ENCODE peak calls at places on chromosomes 16 and 17, in ten cellular contexts. F is fibroblast of pulmonary artery; B is H9; D is activated T-cell treated with anti-CD3 and anti-CD28 coated beads, Interleukin-2, amount 50 U/mL, for 4 hours; U is GM18507; Q is H54; C is omental fat pad; X is H7; R is fibroblast of lung; I is activated CD8-positive, alpha-beta memory T cell treated with anti-CD3 and anti-CD28 coated beads, Interleukin-2, amount 50 U/mL, for 48 hours. Y is an unnamed sample.

GRCh38 chr16:14180431-14181059 is 109.4 kb downstream of the MRTFB start:
- DNase-seq in Q (no peak), X (no peak), I (no peak), D (no peak), B (peak; percentile 49), F (no peak), R (peak; percentile 14), U (no peak), C (no peak), Y (no peak)

GRCh38 chr16:53087101-53087500 is 32.3 kb downstream of the CHD9 start:
- DNase-seq in D (no peak), F (no peak), U (no peak), R (peak; percentile 40), Q (no peak), X (no peak), B (no peak), I (no peak), C (no peak), Y (no peak)

GRCh38 chr16:53761967-53762726 is 58.2 kb downstream of the FTO start:
- DNase-seq in B (no peak), F (no peak), D (no peak), Q (no peak), X (no peak), R (no peak), U (no peak), I (no peak), C (no peak), Y (no peak)

GRCh38 chr16:56263711-56264608 is 72.7 kb downstream of the GNAO1 start:
- DNase-seq in Q (no peak), X (no peak), U (no peak), D (no peak), I (no peak), B (no peak), F (no peak), C (no peak), R (no peak), Y (no peak)

GRCh38 chr17:77957215-77957868 is 1.2 kb upstream of the TNRC6C start:
- DNase-seq in X (no peak), F (peak; percentile 28), I (no peak), R (peak; percentile 36), C (no peak), U (no peak), D (no peak), Q (no peak), B (no peak), Y (no peak)

GRCh38 chr17:64180089-64180488 is 50.1 kb upstream of the ERN1 start:
- DNase-seq in F (peak; percentile 90), I (no peak), U (no peak), D (no peak), C (no peak), X (no peak), B (no peak), R (peak; percentile 63), Q (no peak), Y (no peak)

GRCh38 chr17:79622776-79623175 is 11.9 kb upstream of the RBFOX3 start:
- DNase-seq in C (peak; percentile 1), I (peak; percentile 20), B (peak; percentile 23), F (no peak), X (no peak), R (no peak), Q (no peak), U (no peak), D (peak; percentile 2), Y (no peak)

GRCh38 chr16:53053967-53054669 is 673 bp upstream of the CHD9 start:
- DNase-seq in D (no peak), F (peak; percentile 46), B (no peak), Q (no peak), R (peak; percentile 44), I (no peak), C (no peak), X (peak; percentile 32), U (no peak), Y (no peak)

GRCh38 chr17:6713130-6713917 is at the start of gene SLC13A5:
- DNase-seq in F (peak; percentile 38), R (peak; percentile 4), C (no peak), B (peak; percentile 94), U (no peak), D (no peak), X (peak; percentile 97), I (no peak), Q (no peak), Y (no peak)

GRCh38 chr17:72139213-72139612 is 18.4 kb downstream of the SOX9 start:
- DNase-seq in Q (no peak), B (no peak), U (no peak), X (no peak), F (peak; percentile 45), C (no peak), I (no peak), R (no peak), D (no peak), Y (no peak)

GRCh38 chr17:12472613-12473173 is 193.0 kb upstream of the MYOCD start:
- DNase-seq in D (no peak), U (no peak), C (no peak), I (no peak), B (no peak), F (no peak), Q (no peak), X (no peak), R (peak; percentile 42), Y (no peak)

GRCh38 chr17:81040791-81041337 is 5.9 kb downstream of the BAIAP2 start:
- DNase-seq in X (peak; percentile 95), D (no peak), R (no peak), I (peak; percentile 57), Q (peak; percentile 47), U (no peak), F (no peak), C (no peak), B (peak; percentile 81), Y (no peak)

GRCh38 chr17:63446218-63446980 is at the start of gene CYB561:
- DNase-seq in I (peak; percentile 86), Q (peak; percentile 78), R (peak; percentile 59), X (peak; percentile 98), D (peak; percentile 57), B (no peak), C (no peak), F (peak; percentile 62), U (peak; percentile 84), Y (peak; percentile 15)

GRCh38 chr17:64621772-64622171 is 40.3 kb downstream of the SMURF2 start:
- DNase-seq in C (no peak), U (no peak), Q (no peak), F (no peak), R (no peak), X (no peak), I (no peak), D (no peak), B (no peak), Y (no peak)

GRCh38 chr16:87608400-87608985 is 6.2 kb downstream of the JPH3 start:
- DNase-seq in B (peak; percentile 83), D (peak; percentile 29), U (peak; percentile 32), I (peak; percentile 79), C (peak; percentile 38), R (peak; percentile 60), X (peak; percentile 94), F (peak; percentile 74), Q (peak; percentile 89), Y (no peak)

GRCh38 chr16:89422905-89423630 is 67.3 kb downstream of the ANKRD11 start:
- DNase-seq in U (peak; percentile 58), Q (peak; percentile 66), C (no peak), R (peak; percentile 28), F (no peak), B (no peak), D (peak; percentile 51), X (no peak), I (peak; percentile 86), Y (no peak)

GRCh38 chr17:75009139-75009724 is 3.2 kb upstream of the MRPL58 start:
- DNase-seq in B (no peak), X (peak; percentile 37), I (no peak), R (no peak), F (no peak), U (no peak), Q (no peak), C (no peak), D (no peak), Y (no peak)

GRCh38 chr17:28701987-28702751 is 9.5 kb downstream of the PROCA1 start:
- DNase-seq in D (no peak), C (no peak), U (no peak), F (no peak), X (peak; percentile 35), R (no peak), B (no peak), Q (no peak), I (no peak), Y (no peak)

GRCh38 chr17:79188048-79188447 is 113.4 kb downstream of the ENGASE start:
- DNase-seq in C (no peak), U (peak; percentile 37), I (no peak), B (peak; percentile 88), D (no peak), F (no peak), R (no peak), X (peak; percentile 98), Q (peak; percentile 80), Y (no peak)

GRCh38 chr16:2518823-2519710 is 1.1 kb upstream of the AMDHD2 start:
- DNase-seq in B (peak; percentile 46), R (no peak), D (peak; percentile 3), I (no peak), U (no peak), Q (no peak), C (no peak), F (no peak), X (peak; percentile 78), Y (no peak)

GRCh38 chr16:19912445-19913305 is 28.0 kb upstream of the GPRC5B start:
- DNase-seq in I (no peak), R (peak; percentile 44), U (no peak), Q (no peak), B (no peak), D (no peak), X (no peak), C (no peak), F (peak; percentile 17), Y (no peak)

GRCh38 chr17:48181653-48182052 is 74.1 kb downstream of the SNX11 start:
- DNase-seq in F (peak; percentile 36), C (no peak), B (peak; percentile 70), D (no peak), U (no peak), X (peak; percentile 47), R (peak; percentile 25), I (no peak), Q (no peak), Y (no peak)

GRCh38 chr16:12010388-12011251 is 34.1 kb downstream of the SNX29 start:
- DNase-seq in C (no peak), R (peak; percentile 20), F (peak; percentile 16), B (no peak), X (no peak), U (no peak), Q (no peak), I (no peak), D (no peak), Y (no peak)

GRCh38 chr16:85428899-85429775 is 184.0 kb upstream of the GSE1 start:
- DNase-seq in Q (no peak), U (no peak), X (peak; percentile 66), R (no peak), I (no peak), B (no peak), F (no peak), C (no peak), D (no peak), Y (no peak)

GRCh38 chr17:14838567-14838966 is 426.6 kb downstream of the PMP22 start:
- DNase-seq in C (no peak), B (no peak), D (no peak), R (no peak), U (no peak), I (no peak), F (no peak), Q (no peak), X (no peak), Y (no peak)

GRCh38 chr17:71437176-71437575 is 683.6 kb upstream of the SOX9 start:
- DNase-seq in R (peak; percentile 58), Q (no peak), X (no peak), D (no peak), F (no peak), B (no peak), I (no peak), U (no peak), C (no peak), Y (no peak)

GRCh38 chr17:27664606-27664965 is 33.6 kb downstream of the LGALS9 start:
- DNase-seq in D (no peak), B (no peak), U (no peak), X (no peak), R (no peak), I (no peak), F (no peak), Q (no peak), C (no peak), Y (no peak)